ENCODE peak calls at places on chromosomes 2 and 18, in seven cellular contexts. H is CD8-positive, alpha-beta T cell; D is HCT116; W is mesenchymal stem cell; I is CD8-positive, alpha-beta memory T cell; S is H9; J is uterus. E is an unnamed sample.

GRCh38 chr18:43789234-43790000 is 512.1 kb upstream of the SYT4 start:
- DNase-seq in H (no peak), D (no peak), W (peak), I (no peak), S (no peak), J (no peak), E (no peak)

GRCh38 chr2:185222311-185222710 is 516.3 kb upstream of the FSIP2 start:
- DNase-seq in H (no peak), D (no peak), W (no peak), I (no peak), S (no peak), J (no peak), E (no peak)

GRCh38 chr2:34107811-34108210 is 508.7 kb upstream of the FAM98A start:
- DNase-seq in H (no peak), D (no peak), W (no peak), I (no peak), S (no peak), J (no peak), E (no peak)

GRCh38 chr2:64524604-64525322 is 635 bp downstream of the AFTPH start:
- DNase-seq in H (no peak), D (no peak), W (peak), I (no peak), S (peak), J (peak), E (peak)

GRCh38 chr2:64858541-64859031 is 130.6 kb upstream of the SLC1A4 start:
- DNase-seq in H (no peak), D (no peak), W (no peak), I (no peak), S (no peak), J (no peak), E (no peak)

GRCh38 chr2:33412920-33413319 is 63.5 kb upstream of the RASGRP3 start:
- DNase-seq in H (no peak), D (peak), W (peak), I (no peak), S (no peak), J (no peak), E (peak)

GRCh38 chr2:105455488-105455991 is 56.7 kb upstream of the FHL2 start:
- DNase-seq in H (no peak), D (peak), W (peak), I (no peak), S (no peak), J (peak), E (peak)

GRCh38 chr2:159617080-159617479 is 732 bp upstream of the BAZ2B start:
- DNase-seq in H (no peak), D (no peak), W (no peak), I (no peak), S (no peak), J (no peak), E (no peak)

GRCh38 chr2:219213486-219214071 is 5.2 kb downstream of the ABCB6 start:
- DNase-seq in H (no peak), D (no peak), W (no peak), I (no peak), S (no peak), J (no peak), E (no peak)

GRCh38 chr2:98898423-98898841 is 37.6 kb downstream of the CRACDL start:
- DNase-seq in H (no peak), D (no peak), W (no peak), I (no peak), S (no peak), J (no peak), E (no peak)

GRCh38 chr18:46621871-46622270 is 35.1 kb downstream of the LOXHD1 start:
- DNase-seq in H (no peak), D (no peak), W (no peak), I (no peak), S (no peak), J (no peak), E (no peak)

GRCh38 chr2:84959045-84959493 is 11.9 kb upstream of the KCMF1 start:
- DNase-seq in H (no peak), D (peak), W (peak), I (no peak), S (no peak), J (no peak), E (peak)

GRCh38 chr18:45728341-45729010 is 4.5 kb downstream of the SLC14A1 start:
- DNase-seq in H (no peak), D (no peak), W (no peak), I (no peak), S (no peak), J (no peak), E (no peak)

GRCh38 chr2:19409001-19409400 is 50.6 kb upstream of the OSR1 start:
- DNase-seq in H (no peak), D (no peak), W (peak), I (no peak), S (no peak), J (no peak), E (no peak)

GRCh38 chr2:85504434-85505261 is 34.3 kb upstream of the MAT2A start:
- DNase-seq in H (no peak), D (peak), W (peak), I (no peak), S (no peak), J (peak), E (peak)

GRCh38 chr2:43124667-43125057 is 101.7 kb downstream of the ZFP36L2 start:
- DNase-seq in H (no peak), D (no peak), W (no peak), I (no peak), S (no peak), J (no peak), E (no peak)

GRCh38 chr2:9076210-9076609 is 72.7 kb upstream of the MBOAT2 start:
- DNase-seq in H (no peak), D (no peak), W (peak), I (no peak), S (no peak), J (no peak), E (no peak)

GRCh38 chr2:13093644-13094043 is 376.9 kb downstream of the TRIB2 start:
- DNase-seq in H (no peak), D (no peak), W (no peak), I (no peak), S (no peak), J (no peak), E (no peak)

GRCh38 chr18:62832282-62832681 is 116.9 kb downstream of the PHLPP1 start:
- DNase-seq in H (no peak), D (no peak), W (no peak), I (no peak), S (no peak), J (no peak), E (no peak)

GRCh38 chr18:78955066-78955465 is 24.6 kb upstream of the SALL3 start:
- DNase-seq in H (no peak), D (no peak), W (no peak), I (no peak), S (no peak), J (no peak), E (no peak)

GRCh38 chr2:31238906-31239841 is 5.2 kb downstream of the EHD3 start:
- DNase-seq in H (peak), D (no peak), W (no peak), I (no peak), S (peak), J (no peak), E (no peak)

GRCh38 chr2:529425-529824 is 147.8 kb downstream of the TMEM18 start:
- DNase-seq in H (no peak), D (peak), W (no peak), I (no peak), S (no peak), J (no peak), E (peak)

GRCh38 chr2:199704358-199705238 is 146.4 kb downstream of the FTCDNL1 start:
- DNase-seq in H (no peak), D (peak), W (peak), I (no peak), S (peak), J (no peak), E (peak)

GRCh38 chr2:138494265-138494966 is 7.2 kb upstream of the SPOPL start:
- DNase-seq in H (no peak), D (no peak), W (no peak), I (no peak), S (no peak), J (no peak), E (no peak)

GRCh38 chr2:28398101-28398834 is 5.6 kb downstream of the FOSL2 start:
- DNase-seq in H (no peak), D (no peak), W (peak), I (no peak), S (no peak), J (peak), E (no peak)

GRCh38 chr18:75437979-75438378 is 10.5 kb upstream of the SMIM21 start:
- DNase-seq in H (no peak), D (no peak), W (no peak), I (no peak), S (no peak), J (no peak), E (no peak)

GRCh38 chr2:200330351-200331120 is 24.0 kb downstream of the SPATS2L start:
- DNase-seq in H (no peak), D (no peak), W (no peak), I (no peak), S (no peak), J (no peak), E (no peak)

GRCh38 chr2:165467921-165468320 is 1.6 kb upstream of the CSRNP3 start:
- DNase-seq in H (no peak), D (no peak), W (no peak), I (no peak), S (no peak), J (no peak), E (no peak)

GRCh38 chr2:165471349-165471975 is 2.0 kb downstream of the CSRNP3 start:
- DNase-seq in H (no peak), D (no peak), W (peak), I (no peak), S (no peak), J (no peak), E (no peak)

GRCh38 chr2:165466386-165466785 is 3.1 kb upstream of the CSRNP3 start:
- DNase-seq in H (no peak), D (no peak), W (no peak), I (no peak), S (no peak), J (no peak), E (no peak)

GRCh38 chr2:165470351-165470750 is 853 bp downstream of the CSRNP3 start:
- DNase-seq in H (no peak), D (no peak), W (no peak), I (no peak), S (no peak), J (no peak), E (no peak)

DNA sequence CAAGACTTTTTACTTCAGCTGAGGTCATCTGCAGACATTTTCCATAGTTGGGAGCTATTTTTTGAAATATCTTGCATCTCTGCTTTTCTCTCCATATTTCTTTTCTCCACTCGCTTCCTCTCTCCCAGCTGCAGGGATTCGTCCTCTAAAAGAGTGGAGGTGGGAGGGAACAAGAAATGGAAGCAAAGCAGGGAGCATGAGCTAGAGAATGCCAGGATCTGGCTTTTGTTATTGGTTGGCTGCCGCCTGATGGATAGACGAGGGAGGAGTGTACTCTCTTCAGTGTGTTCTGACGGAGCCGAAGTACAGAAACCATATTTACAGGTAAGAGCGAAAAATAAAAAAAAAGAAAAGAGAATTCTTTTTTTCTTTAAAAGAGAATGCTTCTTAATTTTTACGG is at the start of gene CSRNP3:
- DNase-seq in H (no peak), D (peak), W (peak), I (no peak), S (peak), J (peak), E (peak)
- H3K27ac ChIP-seq in H (no peak), D (no peak), W (no peak), I (no peak), S (no peak), J (peak), E (no peak)

DNA sequence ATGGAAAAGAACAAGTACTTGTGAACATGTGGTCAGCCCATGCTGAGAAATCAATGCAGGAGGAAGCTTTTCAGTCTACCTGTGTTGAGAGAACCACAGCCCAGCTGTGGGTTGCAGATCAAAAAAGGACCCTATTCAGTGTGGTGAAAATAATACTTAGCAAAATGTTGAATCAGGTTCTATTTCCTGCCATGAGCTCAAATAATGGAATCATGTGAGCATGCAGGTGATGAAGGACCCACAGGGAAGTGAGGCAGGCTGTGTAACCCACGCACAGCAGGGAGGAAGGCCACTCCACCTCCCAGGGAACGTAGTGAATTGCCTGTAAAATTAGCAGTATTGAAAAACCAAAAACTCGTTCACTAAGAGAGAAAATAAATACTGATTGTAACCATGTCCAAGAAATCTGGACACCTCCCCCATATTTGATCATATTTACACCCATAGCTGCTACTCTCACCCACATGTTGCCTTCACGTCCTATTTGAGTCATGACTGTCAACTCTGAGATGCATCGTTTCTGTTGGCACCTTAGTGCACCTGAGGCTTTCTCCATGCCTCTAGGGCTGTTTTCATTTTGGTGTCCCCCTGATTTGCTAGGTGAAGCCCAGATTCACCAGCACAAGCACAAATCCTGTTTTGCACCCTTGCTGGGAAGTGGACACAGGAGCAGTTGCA is 20.5 kb upstream of the BCL2L11 start:
- DNase-seq in H (no peak), D (no peak), W (no peak), I (no peak), S (no peak), J (no peak), E (no peak)
- H3K27ac ChIP-seq in H (no peak), D (no peak), W (no peak), I (no peak), S (no peak), J (no peak), E (no peak)

GRCh38 chr18:58196881-58197872 is 153.2 kb downstream of the NEDD4L start:
- DNase-seq in H (no peak), D (no peak), W (no peak), I (no peak), S (no peak), J (no peak), E (no peak)
- H3K27ac ChIP-seq in H (no peak), D (no peak), W (no peak), I (no peak), S (no peak), J (peak), E (no peak)

GRCh38 chr2:10096641-10097040 is 16.4 kb upstream of the CYS1 start:
- DNase-seq in H (no peak), D (no peak), W (no peak), I (no peak), S (no peak), J (no peak), E (no peak)

GRCh38 chr2:10094271-10094814 is 14.1 kb upstream of the CYS1 start:
- DNase-seq in H (no peak), D (no peak), W (no peak), I (no peak), S (no peak), J (no peak), E (no peak)

GRCh38 chr2:10103179-10103578 is 19.4 kb upstream of the RRM2 start:
- DNase-seq in H (no peak), D (no peak), W (no peak), I (no peak), S (no peak), J (no peak), E (no peak)

GRCh38 chr2:10101491-10101890 is 21.0 kb upstream of the RRM2 start:
- DNase-seq in H (no peak), D (no peak), W (no peak), I (no peak), S (no peak), J (no peak), E (no peak)

DNA sequence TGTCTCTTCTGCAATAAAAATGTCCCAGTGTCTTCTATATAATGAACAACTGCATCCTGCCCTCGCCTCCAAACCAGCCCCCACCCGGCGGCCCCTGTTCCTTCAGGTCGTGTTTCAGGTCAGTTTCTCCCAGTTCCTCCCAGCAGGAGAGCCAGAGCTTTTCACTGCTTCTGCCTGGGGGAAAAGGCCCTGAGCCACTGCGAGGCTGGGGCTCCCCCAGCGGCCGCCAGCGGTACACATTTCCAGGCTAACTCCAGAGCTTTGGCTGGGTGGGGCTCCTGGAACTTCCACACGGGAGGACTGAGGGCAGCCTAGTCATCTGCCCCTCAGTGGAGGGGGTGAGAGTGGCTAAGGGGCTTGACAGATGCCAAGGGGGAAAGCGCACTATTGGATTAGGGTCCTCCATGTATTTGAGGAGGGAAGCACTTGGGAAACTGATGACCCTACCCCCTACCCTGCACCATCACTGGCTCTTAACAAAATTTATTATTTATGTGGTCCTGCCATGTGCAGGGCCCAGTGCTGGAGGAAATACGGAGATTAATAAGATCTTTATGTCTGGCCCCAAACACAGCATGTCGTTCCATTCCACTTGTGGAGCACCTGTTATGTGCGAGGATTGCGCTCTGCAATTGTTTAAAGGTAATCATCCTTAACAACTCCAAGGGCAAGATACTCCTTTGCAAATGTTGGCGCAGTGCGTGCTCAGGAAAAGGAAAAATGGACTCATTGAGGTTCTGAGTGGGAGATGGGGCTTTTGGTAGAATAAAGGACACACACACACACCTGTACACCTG is 17.3 kb upstream of the CYS1 start:
- DNase-seq in H (no peak), D (no peak), W (peak), I (no peak), S (peak), J (peak), E (peak)
- H3K27ac ChIP-seq in H (no peak), D (no peak), W (no peak), I (no peak), S (no peak), J (no peak), E (no peak)

DNA sequence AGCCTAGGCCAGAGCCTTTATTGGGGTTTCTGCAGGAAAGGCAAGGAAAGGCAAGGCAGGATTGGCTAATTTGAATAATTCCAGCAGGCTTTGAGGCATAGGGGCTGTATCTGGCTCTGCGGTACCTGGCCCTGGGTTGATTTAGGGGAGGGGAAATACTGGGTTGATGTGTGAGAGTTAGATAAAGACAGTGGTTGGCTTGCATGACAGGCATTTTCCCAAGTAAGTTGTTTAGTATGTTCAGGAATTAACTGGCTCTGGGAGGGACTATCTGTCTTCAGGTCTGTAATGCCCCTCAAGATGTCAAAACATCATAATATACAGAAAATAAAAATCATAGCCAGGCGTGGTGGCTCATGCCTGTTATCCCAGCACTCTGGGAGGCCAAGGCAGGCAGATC is 98.7 kb downstream of the UBR3 start:
- DNase-seq in H (no peak), D (no peak), W (no peak), I (no peak), S (no peak), J (no peak), E (no peak)
- H3K27ac ChIP-seq in H (no peak), D (no peak), W (no peak), I (no peak), S (no peak), J (no peak), E (no peak)

DNA sequence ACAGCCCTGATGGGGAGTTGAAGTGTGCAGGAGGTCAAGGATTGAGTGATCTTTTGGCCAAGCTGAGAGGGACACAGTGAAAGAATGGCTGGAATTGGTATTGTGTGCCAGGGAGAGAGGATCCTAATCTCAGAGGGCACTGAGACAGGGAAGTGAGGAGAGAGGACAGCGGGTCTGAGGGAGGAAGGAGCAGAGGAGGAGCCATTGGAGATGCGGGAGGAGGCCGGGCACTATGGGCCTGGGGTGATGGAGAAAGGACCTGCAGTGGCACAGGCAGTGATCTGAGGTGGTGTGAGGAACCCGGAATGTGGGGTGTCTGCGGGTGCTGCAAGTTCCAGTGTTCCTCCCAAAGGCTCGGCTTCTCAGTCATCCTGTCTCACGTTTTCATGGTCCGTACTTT is 26.8 kb downstream of the RNF144A start:
- DNase-seq in H (no peak), D (no peak), W (no peak), I (no peak), S (no peak), J (no peak), E (no peak)
- H3K27ac ChIP-seq in H (no peak), D (no peak), W (no peak), I (no peak), S (no peak), J (peak), E (no peak)

GRCh38 chr18:55307505-55307904 is 280.5 kb downstream of the TCF4 start:
- DNase-seq in H (no peak), D (no peak), W (no peak), I (no peak), S (no peak), J (no peak), E (no peak)
- H3K27ac ChIP-seq in H (no peak), D (no peak), W (no peak), I (no peak), S (no peak), J (no peak), E (no peak)